ENCODE peak calls at places on chromosomes 16 and 17, in five cellular contexts. Q, J, N, V and G are unnamed samples.

GRCh38 chr17:50169121-50169764 is 3.4 kb downstream of the SGCA start:
- DNase-seq in Q (no peak), J (peak; percentile 81), N (peak; percentile 63), V (peak; percentile 37), G (peak; percentile 73)

GRCh38 chr16:84829168-84829965 is 9.6 kb downstream of the CRISPLD2 start:
- DNase-seq in Q (no peak), J (peak; percentile 88), N (peak; percentile 83), V (no peak), G (peak; percentile 87)

GRCh38 chr17:58447039-58447975 is 30.0 kb upstream of the RNF43 start:
- DNase-seq in Q (peak; percentile 65), J (peak; percentile 94), N (no peak), V (peak; percentile 33), G (peak; percentile 81)

GRCh38 chr17:31321971-31322370 is 549 bp upstream of the EVI2A start:
- DNase-seq in Q (no peak), J (no peak), N (no peak), V (no peak), G (no peak)

GRCh38 chr17:73013299-73013698 is 79.2 kb downstream of the SLC39A11 start:
- DNase-seq in Q (no peak), J (peak; percentile 48), N (no peak), V (no peak), G (no peak)

GRCh38 chr16:51071326-51071725 is 79.7 kb downstream of the SALL1 start:
- DNase-seq in Q (no peak), J (no peak), N (no peak), V (no peak), G (no peak)

GRCh38 chr16:20410153-20410723 is 904 bp downstream of the ACSM5 start:
- DNase-seq in Q (no peak), J (no peak), N (no peak), V (no peak), G (peak; percentile 10)

GRCh38 chr17:66331038-66331816 is 28.8 kb downstream of the PRKCA start:
- DNase-seq in Q (no peak), J (no peak), N (no peak), V (peak; percentile 7), G (no peak)

GRCh38 chr17:17351356-17351891 is 48.3 kb downstream of the NT5M start:
- DNase-seq in Q (no peak), J (no peak), N (no peak), V (no peak), G (no peak)

GRCh38 chr17:35163886-35164285 is 16.3 kb downstream of the UNC45B start:
- DNase-seq in Q (no peak), J (no peak), N (no peak), V (no peak), G (no peak)

GRCh38 chr17:78667741-78668640 is 90.8 kb upstream of the DNAH17 start:
- DNase-seq in Q (no peak), J (no peak), N (no peak), V (no peak), G (no peak)

GRCh38 chr17:27968206-27968732 is 74.2 kb upstream of the NLK start:
- DNase-seq in Q (no peak), J (no peak), N (no peak), V (no peak), G (no peak)

GRCh38 chr16:57534337-57534880 is 2.0 kb downstream of the CCDC102A start:
- DNase-seq in Q (no peak), J (no peak), N (peak; percentile 12), V (no peak), G (no peak)

GRCh38 chr16:90077757-90078593 is 844 bp upstream of the PRDM7 start:
- DNase-seq in Q (no peak), J (peak; percentile 74), N (no peak), V (peak; percentile 8), G (peak; percentile 39)

GRCh38 chr17:82217120-82217529 is 4.5 kb upstream of the CCDC57 start:
- DNase-seq in Q (no peak), J (no peak), N (no peak), V (no peak), G (no peak)

GRCh38 chr17:28372203-28372944 is 880 bp downstream of the SARM1 start:
- DNase-seq in Q (no peak), J (peak; percentile 23), N (no peak), V (no peak), G (peak; percentile 21)

GRCh38 chr17:75876938-75877751 is 1.2 kb downstream of the TRIM47 start:
- DNase-seq in Q (peak; percentile 82), J (peak; percentile 88), N (peak; percentile 98), V (no peak), G (peak; percentile 97)

GRCh38 chr16:30605148-30605547 is 5.0 kb downstream of the ZNF689 start:
- DNase-seq in Q (no peak), J (no peak), N (no peak), V (no peak), G (no peak)

GRCh38 chr17:75822119-75822799 is 21.9 kb downstream of the UNC13D start:
- DNase-seq in Q (no peak), J (no peak), N (peak; percentile 47), V (peak; percentile 19), G (no peak)

GRCh38 chr16:75196826-75197225 is 10.1 kb downstream of the CTRB2 start:
- DNase-seq in Q (no peak), J (no peak), N (no peak), V (no peak), G (no peak)

GRCh38 chr17:35167666-35168065 is 20.0 kb downstream of the UNC45B start:
- DNase-seq in Q (no peak), J (peak; percentile 9), N (no peak), V (no peak), G (peak; percentile 67)

GRCh38 chr17:29570521-29570920 is 2.0 kb downstream of the TP53I13 start:
- DNase-seq in Q (peak; percentile 42), J (no peak), N (no peak), V (no peak), G (no peak)

GRCh38 chr16:30924797-30925645 is 1.6 kb downstream of the FBXL19 start:
- DNase-seq in Q (no peak), J (no peak), N (no peak), V (no peak), G (no peak)

GRCh38 chr16:85717393-85718152 is 28.8 kb upstream of the GINS2 start:
- DNase-seq in Q (peak; percentile 73), J (peak; percentile 64), N (peak; percentile 66), V (peak; percentile 38), G (peak; percentile 60)

GRCh38 chr17:4896332-4897197 is 2.8 kb upstream of the C17orf107 start:
- DNase-seq in Q (no peak), J (no peak), N (no peak), V (no peak), G (no peak)

GRCh38 chr17:49914664-49915063 is 54.3 kb upstream of the DLX4 start:
- DNase-seq in Q (no peak), J (no peak), N (no peak), V (no peak), G (no peak)

GRCh38 chr16:86513471-86514277 is 3.3 kb downstream of the FOXF1 start:
- DNase-seq in Q (no peak), J (peak; percentile 31), N (no peak), V (no peak), G (no peak)

DNA sequence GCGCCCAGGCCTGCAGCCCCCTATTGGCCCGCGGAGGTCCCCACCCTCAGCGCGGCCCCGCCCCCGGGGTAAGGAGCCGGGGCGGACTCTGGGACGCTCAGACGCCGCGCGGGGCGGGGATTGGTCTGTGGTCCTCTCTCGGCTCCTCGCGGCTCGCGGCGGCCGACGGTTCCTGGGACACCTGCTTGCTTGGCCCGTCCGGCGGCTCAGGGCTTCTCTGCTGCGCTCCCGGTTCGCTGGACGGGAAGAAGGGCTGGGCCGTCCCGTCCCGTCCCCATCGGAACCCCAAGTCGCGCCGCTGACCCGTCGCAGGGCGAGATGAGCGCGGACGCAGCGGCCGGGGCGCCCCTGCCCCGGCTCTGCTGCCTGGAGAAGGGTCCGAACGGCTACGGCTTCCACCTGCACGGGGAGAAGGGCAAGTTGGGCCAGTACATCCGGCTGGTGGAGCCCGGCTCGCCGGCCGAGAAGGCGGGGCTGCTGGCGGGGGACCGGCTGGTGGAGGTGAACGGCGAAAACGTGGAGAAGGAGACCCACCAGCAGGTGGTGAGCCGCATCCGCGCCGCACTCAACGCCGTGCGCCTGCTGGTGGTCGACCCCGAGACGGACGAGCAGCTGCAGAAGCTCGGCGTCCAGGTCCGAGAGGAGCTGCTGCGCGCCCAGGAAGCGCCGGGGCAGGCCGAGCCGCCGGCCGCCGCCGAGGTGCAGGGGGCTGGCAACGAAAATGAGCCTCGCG is at the start of gene NHERF1:
- DNase-seq in Q (peak; percentile 95), J (peak; percentile 92), N (peak; percentile 85), V (peak; percentile 92), G (peak; percentile 79)
- TF ChIP-seq CTCF in Q (no peak), J (peak; percentile 12), N (peak; percentile 6), V (no peak), G (no peak)

GRCh38 chr17:40107266-40107980 is 7.0 kb upstream of the NR1D1 start:
- DNase-seq in Q (no peak), J (peak; percentile 63), N (peak; percentile 54), V (no peak), G (peak; percentile 43)
- H3K4me3 ChIP-seq in Q (peak overlapping the region; percentile 38), J (no peak overlapping the region), N (no peak overlapping the region), V (peak overlapping the region; percentile 17), G (no peak overlapping the region)

GRCh38 chr17:37607637-37608368 is 1.4 kb downstream of the SYNRG start:
- DNase-seq in Q (no peak), J (no peak), N (no peak), V (peak; percentile 15), G (no peak)

GRCh38 chr17:37609170-37610040 is at the start of gene SYNRG:
- DNase-seq in Q (peak; percentile 89), J (peak; percentile 98), N (peak; percentile 97), V (peak; percentile 94), G (peak; percentile 92)

GRCh38 chr17:37608369-37609169 is 649 bp downstream of the SYNRG start:
- DNase-seq in Q (no peak), J (peak; percentile 54), N (no peak), V (peak; percentile 19), G (peak; percentile 37)

GRCh38 chr17:37605813-37606505 is 3.3 kb downstream of the SYNRG start:
- DNase-seq in Q (no peak), J (no peak), N (no peak), V (peak; percentile 12), G (no peak)

DNA sequence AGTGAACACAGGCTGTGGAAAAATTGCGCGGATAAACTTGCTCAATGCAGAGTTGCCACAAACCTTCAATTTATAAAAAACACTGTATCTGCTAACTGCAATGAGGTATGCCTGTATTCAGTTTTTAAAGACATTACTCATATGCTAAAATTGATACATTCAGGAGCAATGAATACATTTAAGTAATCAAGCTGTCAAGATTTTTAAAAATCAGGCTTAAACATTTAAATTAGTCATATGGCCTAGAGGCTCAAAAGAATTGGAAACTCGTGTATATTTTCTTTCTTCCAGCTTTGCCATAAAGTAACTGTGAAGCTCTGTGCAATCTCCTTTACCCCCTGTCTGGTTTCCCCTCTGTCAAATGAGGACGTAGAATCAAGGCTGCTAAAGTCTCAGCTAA is 4.1 kb downstream of the SYNRG start:
- DNase-seq in Q (no peak), J (no peak), N (no peak), V (no peak), G (no peak)
- TF ChIP-seq CTCF in Q (no peak), J (no peak), N (no peak), V (no peak), G (no peak)

GRCh38 chr16:14307623-14308356 is 236.7 kb downstream of the MRTFB start:
- DNase-seq in Q (no peak), J (peak; percentile 13), N (no peak), V (no peak), G (peak; percentile 71)

GRCh38 chr16:14308357-14308723 is 237.2 kb downstream of the MRTFB start:
- DNase-seq in Q (no peak), J (no peak), N (no peak), V (no peak), G (no peak)

GRCh38 chr16:14307059-14307531 is 236.0 kb downstream of the MRTFB start:
- DNase-seq in Q (no peak), J (no peak), N (no peak), V (no peak), G (no peak)

GRCh38 chr16:14304891-14305459 is 233.9 kb downstream of the MRTFB start:
- DNase-seq in Q (no peak), J (no peak), N (no peak), V (no peak), G (no peak)

GRCh38 chr16:14306485-14307058 is 235.5 kb downstream of the MRTFB start:
- DNase-seq in Q (no peak), J (no peak), N (no peak), V (no peak), G (no peak)
- H3K4me3 ChIP-seq in Q (no peak overlapping the region), J (no peak overlapping the region), N (no peak overlapping the region), V (no peak overlapping the region), G (no peak overlapping the region)